ENCODE peak calls at places on chromosomes 4 and X, in four cellular contexts. L, T, C and R are unnamed samples.
A peak's percentile ranks its signal among the peaks of the same experiment; 100 is the strongest.

GRCh38 chr4:54231419-54232150 is 2.5 kb downstream of the PDGFRA start:
- DNase-seq in C (no peak), T (no peak), L (no peak), R (peak; percentile 92)

GRCh38 chr4:61614256-61614655 is 414.1 kb downstream of the ADGRL3 start:
- DNase-seq in T (no peak), L (peak; percentile 36), C (no peak), R (no peak)

GRCh38 chrX:66638591-66639500 is at the start of gene EDA2R:
- DNase-seq in L (peak; percentile 89), T (peak; percentile 68), C (no peak), R (no peak)

GRCh38 chr4:5051210-5051691 is at the start of gene STK32B:
- DNase-seq in C (peak; percentile 89), L (peak; percentile 80), T (peak; percentile 33), R (no peak)

GRCh38 chr4:111274060-111274459 is 651.2 kb upstream of the PITX2 start:
- DNase-seq in C (no peak), L (no peak), T (no peak), R (no peak)

GRCh38 chrX:21912220-21912619 is 28.3 kb upstream of the SMS start:
- DNase-seq in C (no peak), T (no peak), L (no peak), R (no peak)

GRCh38 chrX:103780701-103781402 is 4.2 kb downstream of the PLP1 start:
- DNase-seq in L (no peak), C (peak; percentile 62), T (no peak), R (no peak)

GRCh38 chr4:30605616-30606015 is 114.6 kb upstream of the PCDH7 start:
- DNase-seq in L (no peak), C (no peak), T (no peak), R (no peak)

GRCh38 chr4:70703695-70704332 is 15.5 kb downstream of the UTP3 start:
- DNase-seq in L (peak; percentile 54), C (no peak), T (no peak), R (no peak)

GRCh38 chr4:82123934-82124333 is 249.9 kb downstream of the HNRNPD start:
- DNase-seq in T (no peak), C (no peak), L (no peak), R (no peak)

GRCh38 chr4:8039290-8039689 is 99.6 kb upstream of the AFAP1 start:
- DNase-seq in C (no peak), T (no peak), L (no peak), R (no peak)

GRCh38 chr4:10158355-10158942 is 41.9 kb upstream of the WDR1 start:
- DNase-seq in C (no peak), T (no peak), L (peak; percentile 70), R (no peak)